ENCODE peak calls at places on chromosome 17, in ten cellular contexts. One of them, this sample, is unnamed.

GRCh38 chr17:69608114-69608513 is 193.6 kb downstream of the MAP2K6 start:
- DNase-seq in NT2/D1: no peak
- DNase-seq in transverse colon: no peak
- DNase-seq in brain microvascular endothelial cell: no peak
- DNase-seq in PC-3: no peak
- DNase-seq in psoas muscle: no peak
- DNase-seq in OCI-LY7: no peak
- DNase-seq in HCT116: no peak
- DNase-seq in lower lobe of right lung: no peak
- DNase-seq in lung: no peak
- DNase-seq in this sample: no peak

GRCh38 chr17:58232707-58233156 is 5.7 kb upstream of the LPO start:
- DNase-seq in NT2/D1: no peak
- DNase-seq in transverse colon: no peak
- DNase-seq in brain microvascular endothelial cell: peak; percentile 95
- DNase-seq in PC-3: peak; percentile 41
- DNase-seq in psoas muscle: no peak
- DNase-seq in OCI-LY7: no peak
- DNase-seq in HCT116: no peak
- DNase-seq in lower lobe of right lung: peak; percentile 67
- DNase-seq in lung: no peak
- DNase-seq in this sample: no peak

GRCh38 chr17:924711-925480 is 54.7 kb downstream of the NXN start:
- DNase-seq in NT2/D1: no peak
- DNase-seq in transverse colon: no peak
- DNase-seq in brain microvascular endothelial cell: no peak
- DNase-seq in PC-3: peak; percentile 77
- DNase-seq in psoas muscle: no peak
- DNase-seq in OCI-LY7: no peak
- DNase-seq in HCT116: no peak
- DNase-seq in lower lobe of right lung: no peak
- DNase-seq in lung: peak; percentile 63
- DNase-seq in this sample: no peak

GRCh38 chr17:61361084-61361483 is 38.6 kb upstream of the TBX2 start:
- DNase-seq in NT2/D1: no peak
- DNase-seq in transverse colon: no peak
- DNase-seq in brain microvascular endothelial cell: no peak
- DNase-seq in PC-3: peak; percentile 77
- DNase-seq in psoas muscle: no peak
- DNase-seq in OCI-LY7: no peak
- DNase-seq in HCT116: no peak
- DNase-seq in lower lobe of right lung: no peak
- DNase-seq in lung: no peak
- DNase-seq in this sample: no peak

GRCh38 chr17:60049936-60050335 is 28.8 kb downstream of the HEATR6 start:
- DNase-seq in NT2/D1: no peak
- DNase-seq in transverse colon: no peak
- DNase-seq in brain microvascular endothelial cell: no peak
- DNase-seq in PC-3: no peak
- DNase-seq in psoas muscle: no peak
- DNase-seq in OCI-LY7: no peak
- DNase-seq in HCT116: no peak
- DNase-seq in lower lobe of right lung: no peak
- DNase-seq in lung: no peak
- DNase-seq in this sample: no peak

GRCh38 chr17:81387235-81388060 is 7.8 kb upstream of the BAHCC1 start:
- DNase-seq in NT2/D1: no peak
- DNase-seq in transverse colon: peak; percentile 76
- DNase-seq in brain microvascular endothelial cell: no peak
- DNase-seq in PC-3: peak; percentile 64
- DNase-seq in psoas muscle: no peak
- DNase-seq in OCI-LY7: no peak
- DNase-seq in HCT116: no peak
- DNase-seq in lower lobe of right lung: peak; percentile 70
- DNase-seq in lung: peak; percentile 63
- DNase-seq in this sample: peak; percentile 64

GRCh38 chr17:67027031-67027628 is 17.2 kb upstream of the CACNG1 start:
- DNase-seq in NT2/D1: no peak
- DNase-seq in transverse colon: no peak
- DNase-seq in brain microvascular endothelial cell: no peak
- DNase-seq in PC-3: peak; percentile 64
- DNase-seq in psoas muscle: no peak
- DNase-seq in OCI-LY7: no peak
- DNase-seq in HCT116: no peak
- DNase-seq in lower lobe of right lung: no peak
- DNase-seq in lung: no peak
- DNase-seq in this sample: no peak

GRCh38 chr17:39027037-39027436 is 59.8 kb upstream of the FBXO47 start:
- DNase-seq in NT2/D1: no peak
- DNase-seq in transverse colon: peak; percentile 75
- DNase-seq in brain microvascular endothelial cell: no peak
- DNase-seq in PC-3: peak; percentile 39
- DNase-seq in psoas muscle: peak; percentile 80
- DNase-seq in OCI-LY7: no peak
- DNase-seq in HCT116: no peak
- DNase-seq in lower lobe of right lung: peak; percentile 81
- DNase-seq in lung: peak; percentile 49
- DNase-seq in this sample: peak; percentile 75

GRCh38 chr17:4174556-4174955 is 31.6 kb downstream of the CYB5D2 start:
- DNase-seq in NT2/D1: no peak
- DNase-seq in transverse colon: no peak
- DNase-seq in brain microvascular endothelial cell: no peak
- DNase-seq in PC-3: no peak
- DNase-seq in psoas muscle: no peak
- DNase-seq in OCI-LY7: no peak
- DNase-seq in HCT116: no peak
- DNase-seq in lower lobe of right lung: no peak
- DNase-seq in lung: no peak
- DNase-seq in this sample: no peak

GRCh38 chr17:4173771-4174170 is 30.8 kb downstream of the CYB5D2 start:
- DNase-seq in NT2/D1: no peak
- DNase-seq in transverse colon: no peak
- DNase-seq in brain microvascular endothelial cell: no peak
- DNase-seq in PC-3: no peak
- DNase-seq in psoas muscle: no peak
- DNase-seq in OCI-LY7: no peak
- DNase-seq in HCT116: no peak
- DNase-seq in lower lobe of right lung: no peak
- DNase-seq in lung: no peak
- DNase-seq in this sample: no peak

GRCh38 chr17:4176803-4177472 is 33.9 kb downstream of the CYB5D2 start:
- DNase-seq in NT2/D1: no peak
- DNase-seq in transverse colon: no peak
- DNase-seq in brain microvascular endothelial cell: no peak
- DNase-seq in PC-3: no peak
- DNase-seq in psoas muscle: no peak
- DNase-seq in OCI-LY7: no peak
- DNase-seq in HCT116: no peak
- DNase-seq in lower lobe of right lung: no peak
- DNase-seq in lung: no peak
- DNase-seq in this sample: no peak

GRCh38 chr17:4177732-4178131 is 34.7 kb downstream of the CYB5D2 start:
- DNase-seq in NT2/D1: no peak
- DNase-seq in transverse colon: no peak
- DNase-seq in brain microvascular endothelial cell: no peak
- DNase-seq in PC-3: no peak
- DNase-seq in psoas muscle: no peak
- DNase-seq in OCI-LY7: no peak
- DNase-seq in HCT116: no peak
- DNase-seq in lower lobe of right lung: no peak
- DNase-seq in lung: no peak
- DNase-seq in this sample: no peak

DNA sequence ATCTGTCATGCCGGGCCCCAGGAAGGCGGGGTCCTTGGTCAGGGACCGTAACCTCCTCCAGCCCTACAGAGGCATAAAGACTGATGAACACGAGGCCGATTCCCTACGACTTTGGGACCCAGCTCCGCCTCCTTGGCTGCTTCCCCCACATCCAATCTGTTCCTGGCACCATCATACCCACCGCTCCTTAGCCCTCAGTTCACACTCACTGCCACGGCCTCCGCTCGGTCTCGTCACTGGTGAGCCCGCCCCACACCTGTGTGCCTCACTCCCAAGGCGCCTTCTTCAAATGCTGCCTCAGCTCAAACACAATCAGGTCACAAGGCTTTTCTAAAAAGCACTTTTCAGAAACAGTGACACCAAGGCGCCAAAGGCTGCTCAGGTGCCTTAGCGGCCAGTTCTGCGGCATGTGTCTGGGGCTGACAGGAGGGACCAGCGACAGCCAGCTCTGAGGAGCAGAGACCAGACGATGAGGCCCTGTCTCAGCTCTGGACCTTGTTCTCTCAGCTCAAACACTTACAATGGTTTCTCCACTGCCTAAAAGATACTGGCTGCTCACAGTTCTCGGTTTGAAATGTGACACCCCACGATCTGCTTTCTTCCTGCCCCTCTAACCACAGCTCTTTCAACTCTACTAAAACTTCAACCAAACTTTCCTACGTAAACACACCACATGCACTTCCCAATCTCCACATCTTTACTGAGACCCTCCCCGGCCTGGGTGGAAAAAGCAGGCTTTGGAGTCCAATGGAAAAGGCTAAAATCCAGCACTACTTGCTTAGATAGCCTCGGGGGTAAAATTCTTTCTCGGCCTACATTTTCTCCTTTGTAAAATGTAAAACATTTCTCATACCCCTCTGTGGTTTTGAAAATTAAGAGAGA is 33.2 kb downstream of the CYB5D2 start:
- DNase-seq in NT2/D1: no peak
- DNase-seq in transverse colon: no peak
- DNase-seq in brain microvascular endothelial cell: peak; percentile 18
- DNase-seq in PC-3: no peak
- DNase-seq in psoas muscle: no peak
- DNase-seq in OCI-LY7: no peak
- DNase-seq in HCT116: no peak
- DNase-seq in lower lobe of right lung: no peak
- DNase-seq in lung: no peak
- DNase-seq in this sample: no peak
- H3K36me3 ChIP-seq in NT2/D1: peaks cover 83% of the 10 kb centered on the region
- H3K36me3 ChIP-seq in transverse colon: peaks cover 2% of the 10 kb centered on the region
- H3K36me3 ChIP-seq in brain microvascular endothelial cell: peaks cover 71% of the 10 kb centered on the region
- H3K36me3 ChIP-seq in PC-3: peaks cover 18% of the 10 kb centered on the region
- H3K36me3 ChIP-seq in psoas muscle: peaks cover 12% of the 10 kb centered on the region
- H3K36me3 ChIP-seq in OCI-LY7: peaks cover 93% of the 10 kb centered on the region
- H3K36me3 ChIP-seq in HCT116: peaks cover 42% of the 10 kb centered on the region
- H3K36me3 ChIP-seq in lower lobe of right lung: peaks cover 98% of the 10 kb centered on the region
- H3K36me3 ChIP-seq in lung: peaks cover 49% of the 10 kb centered on the region
- H3K36me3 ChIP-seq in this sample: peaks cover 36% of the 10 kb centered on the region

DNA sequence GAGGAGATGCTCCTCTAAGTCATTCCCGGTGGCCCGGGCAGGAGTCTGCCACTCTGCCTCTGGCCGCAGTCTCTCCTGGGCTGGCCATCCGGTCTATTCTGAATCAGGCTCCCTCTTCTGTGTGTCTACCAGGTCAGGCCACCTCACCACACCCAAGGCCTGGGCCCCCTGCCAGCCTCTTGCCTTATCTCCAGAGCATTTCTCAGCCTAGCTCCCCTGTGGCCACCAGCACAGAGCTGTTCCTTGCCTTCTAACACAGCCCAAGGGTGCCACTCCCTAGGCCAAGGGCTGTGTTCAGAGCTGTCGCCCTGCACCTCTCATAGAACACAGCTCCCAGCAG is 55.3 kb downstream of the MYO18A start:
- DNase-seq in NT2/D1: no peak
- DNase-seq in transverse colon: peak; percentile 80
- DNase-seq in brain microvascular endothelial cell: no peak
- DNase-seq in PC-3: peak; percentile 57
- DNase-seq in psoas muscle: peak; percentile 53
- DNase-seq in OCI-LY7: no peak
- DNase-seq in HCT116: no peak
- DNase-seq in lower lobe of right lung: peak; percentile 91
- DNase-seq in lung: peak; percentile 88
- DNase-seq in this sample: peak; percentile 86
- H3K36me3 ChIP-seq in NT2/D1: peaks cover 28% of the 10 kb centered on the region
- H3K36me3 ChIP-seq in transverse colon: no peaks in the 10 kb centered on the region
- H3K36me3 ChIP-seq in brain microvascular endothelial cell: no peaks in the 10 kb centered on the region
- H3K36me3 ChIP-seq in PC-3: no peaks in the 10 kb centered on the region
- H3K36me3 ChIP-seq in psoas muscle: peaks cover 13% of the 10 kb centered on the region
- H3K36me3 ChIP-seq in OCI-LY7: peaks cover 44% of the 10 kb centered on the region
- H3K36me3 ChIP-seq in HCT116: no peaks in the 10 kb centered on the region
- H3K36me3 ChIP-seq in lower lobe of right lung: peaks cover 41% of the 10 kb centered on the region
- H3K36me3 ChIP-seq in lung: peaks cover 6% of the 10 kb centered on the region
- H3K36me3 ChIP-seq in this sample: peaks cover 8% of the 10 kb centered on the region

GRCh38 chr17:42301022-42301421 is 12.7 kb downstream of the STAT5A start:
- DNase-seq in NT2/D1: no peak
- DNase-seq in transverse colon: no peak
- DNase-seq in brain microvascular endothelial cell: no peak
- DNase-seq in PC-3: no peak
- DNase-seq in psoas muscle: no peak
- DNase-seq in OCI-LY7: no peak
- DNase-seq in HCT116: no peak
- DNase-seq in lower lobe of right lung: no peak
- DNase-seq in lung: no peak
- DNase-seq in this sample: no peak

GRCh38 chr17:42305543-42306384 is 17.5 kb downstream of the STAT5A start:
- DNase-seq in NT2/D1: no peak
- DNase-seq in transverse colon: no peak
- DNase-seq in brain microvascular endothelial cell: no peak
- DNase-seq in PC-3: no peak
- DNase-seq in psoas muscle: no peak
- DNase-seq in OCI-LY7: no peak
- DNase-seq in HCT116: no peak
- DNase-seq in lower lobe of right lung: no peak
- DNase-seq in lung: no peak
- DNase-seq in this sample: no peak

GRCh38 chr17:42306385-42306667 is 18.0 kb downstream of the STAT5A start:
- DNase-seq in NT2/D1: no peak
- DNase-seq in transverse colon: no peak
- DNase-seq in brain microvascular endothelial cell: no peak
- DNase-seq in PC-3: no peak
- DNase-seq in psoas muscle: no peak
- DNase-seq in OCI-LY7: no peak
- DNase-seq in HCT116: no peak
- DNase-seq in lower lobe of right lung: no peak
- DNase-seq in lung: no peak
- DNase-seq in this sample: no peak

GRCh38 chr17:42304187-42305030 is 16.1 kb downstream of the STAT5A start:
- DNase-seq in NT2/D1: no peak
- DNase-seq in transverse colon: no peak
- DNase-seq in brain microvascular endothelial cell: no peak
- DNase-seq in PC-3: no peak
- DNase-seq in psoas muscle: no peak
- DNase-seq in OCI-LY7: no peak
- DNase-seq in HCT116: no peak
- DNase-seq in lower lobe of right lung: no peak
- DNase-seq in lung: no peak
- DNase-seq in this sample: no peak

DNA sequence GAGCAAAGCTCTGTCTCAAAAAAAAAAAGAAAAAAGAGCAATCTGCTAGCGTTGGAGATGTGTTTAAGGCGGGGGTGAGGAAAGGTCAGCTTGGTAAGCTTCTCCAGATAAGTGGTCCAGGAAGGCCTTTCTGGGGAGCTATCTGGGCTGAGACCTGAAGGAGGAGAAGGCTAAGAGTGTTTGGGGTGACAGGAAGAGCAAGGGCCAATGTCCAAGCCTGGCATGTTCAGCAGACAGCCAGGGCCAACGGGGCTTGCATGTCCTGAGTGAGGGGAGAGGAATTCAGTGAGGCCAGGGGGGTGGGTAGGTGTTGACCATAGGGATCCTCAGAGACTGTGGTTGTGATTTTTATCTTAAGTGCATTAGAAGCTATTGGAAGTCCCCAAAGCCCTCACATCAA is 15.4 kb downstream of the STAT5A start:
- DNase-seq in NT2/D1: no peak
- DNase-seq in transverse colon: no peak
- DNase-seq in brain microvascular endothelial cell: no peak
- DNase-seq in PC-3: no peak
- DNase-seq in psoas muscle: no peak
- DNase-seq in OCI-LY7: no peak
- DNase-seq in HCT116: no peak
- DNase-seq in lower lobe of right lung: no peak
- DNase-seq in lung: no peak
- DNase-seq in this sample: no peak
- H3K36me3 ChIP-seq in NT2/D1: peaks cover 7% of the 10 kb centered on the region
- H3K36me3 ChIP-seq in transverse colon: no peaks in the 10 kb centered on the region
- H3K36me3 ChIP-seq in brain microvascular endothelial cell: no peaks in the 10 kb centered on the region
- H3K36me3 ChIP-seq in PC-3: no peaks in the 10 kb centered on the region
- H3K36me3 ChIP-seq in psoas muscle: no peaks in the 10 kb centered on the region
- H3K36me3 ChIP-seq in OCI-LY7: no peaks in the 10 kb centered on the region
- H3K36me3 ChIP-seq in HCT116: no peaks in the 10 kb centered on the region
- H3K36me3 ChIP-seq in lower lobe of right lung: peaks cover 83% of the 10 kb centered on the region
- H3K36me3 ChIP-seq in lung: no peaks in the 10 kb centered on the region
- H3K36me3 ChIP-seq in this sample: no peaks in the 10 kb centered on the region

DNA sequence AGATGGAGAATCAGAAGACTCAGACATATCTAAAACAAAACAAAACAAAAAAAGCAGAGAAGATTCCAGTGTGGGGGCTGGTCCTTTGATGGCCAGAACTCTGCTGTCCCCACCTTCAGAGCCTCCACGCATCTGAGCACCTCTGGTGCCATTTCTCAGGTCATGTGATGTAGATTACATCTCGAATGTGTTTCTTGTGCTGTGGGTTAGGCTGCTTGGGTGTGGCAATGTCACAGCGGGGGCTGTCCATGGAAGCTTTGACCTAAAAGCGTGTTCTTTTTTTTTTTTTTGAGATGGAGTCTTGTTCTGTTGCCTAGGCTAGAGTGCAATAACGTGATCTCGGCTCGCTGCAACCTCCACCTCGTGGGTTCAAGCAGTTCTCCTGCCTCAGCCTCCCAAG is 51.2 kb downstream of the PLD6 start:
- DNase-seq in NT2/D1: no peak
- DNase-seq in transverse colon: no peak
- DNase-seq in brain microvascular endothelial cell: no peak
- DNase-seq in PC-3: no peak
- DNase-seq in psoas muscle: no peak
- DNase-seq in OCI-LY7: no peak
- DNase-seq in HCT116: no peak
- DNase-seq in lower lobe of right lung: no peak
- DNase-seq in lung: no peak
- DNase-seq in this sample: no peak
- H3K36me3 ChIP-seq in NT2/D1: peaks cover 78% of the 10 kb centered on the region
- H3K36me3 ChIP-seq in transverse colon: no peaks in the 10 kb centered on the region
- H3K36me3 ChIP-seq in brain microvascular endothelial cell: peaks cover 67% of the 10 kb centered on the region
- H3K36me3 ChIP-seq in PC-3: peaks cover 84% of the 10 kb centered on the region
- H3K36me3 ChIP-seq in psoas muscle: peaks cover 15% of the 10 kb centered on the region
- H3K36me3 ChIP-seq in OCI-LY7: peaks cover 12% of the 10 kb centered on the region
- H3K36me3 ChIP-seq in HCT116: peaks cover 21% of the 10 kb centered on the region
- H3K36me3 ChIP-seq in lower lobe of right lung: peaks cover 100% of the 10 kb centered on the region
- H3K36me3 ChIP-seq in lung: peaks cover 41% of the 10 kb centered on the region
- H3K36me3 ChIP-seq in this sample: peaks cover 16% of the 10 kb centered on the region

This sample was measured in colonic mucosa.